ENCODE peak calls at places on chromosome 16, in five cellular contexts. H is tibial nerve, V is stomach, U is heart left ventricle, G is uterus. X is an unnamed sample.

GRCh38 chr16:12295395-12295794 is 318.9 kb downstream of the SNX29 start:
- DNase-seq in G (no peak), H (no peak), U (no peak), V (no peak), X (no peak)

GRCh38 chr16:57801856-57802634 is at the start of gene KIFC3:
- DNase-seq in G (peak; percentile 85), V (peak; percentile 83), H (peak; percentile 63), U (peak; percentile 94), X (peak; percentile 88)

GRCh38 chr16:10428433-10429168 is 42.7 kb downstream of the ATF7IP2 start:
- DNase-seq in H (no peak), V (no peak), U (no peak), G (no peak), X (no peak)

GRCh38 chr16:22641030-22641671 is 130.5 kb downstream of the NPIPB5 start:
- DNase-seq in G (no peak), U (no peak), H (no peak), V (no peak), X (no peak)

GRCh38 chr16:3317315-3317999 is 12.2 kb downstream of the ZNF75A start:
- DNase-seq in H (no peak), U (no peak), G (no peak), V (no peak), X (no peak)

GRCh38 chr16:31453255-31454204 is 5.8 kb upstream of the ARMC5 start:
- DNase-seq in V (no peak), G (peak; percentile 52), U (no peak), H (no peak), X (no peak)

GRCh38 chr16:48978501-48978900 is 303.1 kb downstream of the CBLN1 start:
- DNase-seq in G (no peak), V (no peak), H (no peak), U (no peak), X (no peak)

GRCh38 chr16:85002099-85002541 is 9.2 kb downstream of the ZDHHC7 start:
- DNase-seq in V (no peak), G (no peak), U (no peak), H (no peak), X (no peak)

GRCh38 chr16:75385507-75386152 is 47.7 kb downstream of the CFDP1 start:
- DNase-seq in V (no peak), G (no peak), H (no peak), U (no peak), X (no peak)

GRCh38 chr16:49468611-49469322 is 95.2 kb downstream of the C16orf78 start:
- DNase-seq in U (no peak), G (no peak), H (no peak), V (peak; percentile 10), X (peak; percentile 48)

GRCh38 chr16:49726155-49726554 is 129.8 kb downstream of the ZNF423 start:
- DNase-seq in H (no peak), U (no peak), G (no peak), V (no peak), X (no peak)

GRCh38 chr16:56547120-56547948 is 17.5 kb upstream of the MT4 start:
- DNase-seq in G (no peak), U (no peak), V (no peak), H (no peak), X (no peak)

GRCh38 chr16:4676826-4677225 is 16.5 kb upstream of the NUDT16L1 start:
- DNase-seq in U (no peak), V (no peak), H (no peak), G (no peak), X (no peak)

GRCh38 chr16:66534376-66534799 is 15.5 kb downstream of the TK2 start:
- DNase-seq in G (no peak), V (no peak), U (no peak), H (no peak), X (no peak)

GRCh38 chr16:78929798-78930197 is 670.7 kb downstream of the MAF start:
- DNase-seq in H (no peak), V (no peak), U (no peak), G (no peak), X (no peak)

GRCh38 chr16:13150181-13150885 is 248.9 kb downstream of the SHISA9 start:
- DNase-seq in H (no peak), G (no peak), V (no peak), U (no peak), X (no peak)

GRCh38 chr16:30096105-30096861 is at the start of gene YPEL3:
- DNase-seq in H (peak; percentile 89), G (peak; percentile 93), V (peak; percentile 96), U (peak; percentile 98), X (peak; percentile 95)

GRCh38 chr16:49939495-49939894 is 83.6 kb upstream of the ZNF423 start:
- DNase-seq in U (no peak), V (no peak), H (no peak), G (no peak), X (no peak)

GRCh38 chr16:70808371-70808770 is 7.4 kb upstream of the VAC14 start:
- DNase-seq in G (no peak), V (no peak), H (no peak), U (no peak), X (no peak)
- TF ChIP-seq CTCF in G (no peak), V (no peak), H (no peak), U (peak; percentile 5), X (no peak)

GRCh38 chr16:68972008-68972407 is 128.7 kb downstream of the TANGO6 start:
- DNase-seq in G (no peak), H (no peak), V (no peak), U (no peak), X (no peak)
- TF ChIP-seq POLR2A in G (no peak), H (no peak), V (no peak), U (no peak), X (no peak)

GRCh38 chr16:19389246-19389645 is 28.4 kb upstream of the TMC5 start:
- DNase-seq in V (peak; percentile 83), H (no peak), U (no peak), G (no peak), X (peak; percentile 83)
- TF ChIP-seq CTCF in V (no peak), H (peak; percentile 23), U (no peak), G (no peak), X (peak; percentile 75)

GRCh38 chr16:86510465-86511261 is at the start of gene FOXF1:
- DNase-seq in G (no peak), V (no peak), H (no peak), U (peak; percentile 73), X (no peak)

GRCh38 chr16:86508028-86508946 is 2.0 kb upstream of the FOXF1 start:
- DNase-seq in H (no peak), V (no peak), U (peak; percentile 55), G (no peak), X (no peak)

GRCh38 chr16:86508947-86509758 is 1.2 kb upstream of the FOXF1 start:
- DNase-seq in H (no peak), G (peak; percentile 46), U (peak; percentile 82), V (no peak), X (no peak)

GRCh38 chr16:86511317-86512161 is 1.2 kb downstream of the FOXF1 start:
- DNase-seq in G (no peak), H (no peak), V (no peak), U (peak; percentile 48), X (no peak)

DNA sequence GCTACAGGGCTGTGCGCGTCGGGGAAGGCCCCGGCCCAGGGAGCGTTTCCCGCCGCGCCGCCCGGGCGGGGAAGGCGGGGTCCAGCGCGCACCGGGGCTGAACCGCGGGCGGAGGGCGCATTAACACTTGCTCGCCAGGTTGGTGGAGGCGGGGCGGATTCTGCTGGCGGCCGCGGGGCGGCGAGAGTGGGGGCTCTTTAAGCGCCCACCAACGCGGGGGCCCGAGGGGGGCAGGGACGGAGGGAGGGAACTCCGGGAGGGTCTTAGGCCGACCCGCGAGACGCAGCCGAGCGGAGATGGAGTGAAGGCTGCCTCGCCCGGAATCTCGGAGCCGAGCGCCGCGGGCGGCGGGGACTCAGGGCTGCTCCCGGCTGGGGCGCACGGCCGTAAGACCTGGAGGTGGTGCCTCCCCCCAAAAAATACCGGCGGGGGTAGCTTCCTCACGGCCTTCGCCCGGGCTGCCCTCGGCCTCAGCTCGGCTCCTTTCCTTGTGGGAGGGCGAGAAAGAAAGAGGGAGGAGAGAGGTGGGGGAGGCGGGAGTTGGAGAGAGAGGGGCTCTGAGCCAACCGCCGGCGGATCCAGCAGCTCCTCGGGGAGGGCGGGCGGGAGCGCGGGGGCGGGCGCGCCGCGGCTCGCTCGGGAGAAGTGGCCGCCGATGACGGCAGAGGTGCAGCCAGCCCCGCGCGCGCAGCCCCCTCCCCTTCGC is 415 bp upstream of the FOXF1 start:
- DNase-seq in G (peak; percentile 54), V (peak; percentile 46), H (no peak), U (peak; percentile 67), X (peak; percentile 73)
- TF ChIP-seq POLR2A in G (no peak), V (no peak), H (no peak), U (no peak), X (no peak)

DNA sequence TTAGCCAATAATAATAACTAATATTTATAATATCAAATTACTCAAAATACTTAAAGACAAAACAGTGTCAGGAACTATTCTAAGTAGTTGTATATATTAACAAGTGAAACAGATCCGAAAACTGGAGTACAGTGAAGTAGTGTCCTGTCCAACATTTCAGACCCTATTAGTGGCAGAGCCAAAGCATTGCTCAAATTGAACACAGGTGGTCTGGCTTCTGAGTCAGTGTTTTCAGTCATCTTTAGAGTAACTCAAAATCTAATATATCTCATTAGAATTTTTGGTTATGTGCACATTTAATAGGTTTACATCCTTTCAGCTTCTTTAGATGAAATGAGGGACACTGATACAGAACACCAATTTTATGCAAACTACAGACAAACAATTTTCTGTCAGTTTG is 652.5 kb downstream of the CDH11 start:
- DNase-seq in H (no peak), G (no peak), V (no peak), U (no peak), X (no peak)
- TF ChIP-seq CTCF in H (no peak), G (no peak), V (no peak), U (no peak), X (no peak)

DNA sequence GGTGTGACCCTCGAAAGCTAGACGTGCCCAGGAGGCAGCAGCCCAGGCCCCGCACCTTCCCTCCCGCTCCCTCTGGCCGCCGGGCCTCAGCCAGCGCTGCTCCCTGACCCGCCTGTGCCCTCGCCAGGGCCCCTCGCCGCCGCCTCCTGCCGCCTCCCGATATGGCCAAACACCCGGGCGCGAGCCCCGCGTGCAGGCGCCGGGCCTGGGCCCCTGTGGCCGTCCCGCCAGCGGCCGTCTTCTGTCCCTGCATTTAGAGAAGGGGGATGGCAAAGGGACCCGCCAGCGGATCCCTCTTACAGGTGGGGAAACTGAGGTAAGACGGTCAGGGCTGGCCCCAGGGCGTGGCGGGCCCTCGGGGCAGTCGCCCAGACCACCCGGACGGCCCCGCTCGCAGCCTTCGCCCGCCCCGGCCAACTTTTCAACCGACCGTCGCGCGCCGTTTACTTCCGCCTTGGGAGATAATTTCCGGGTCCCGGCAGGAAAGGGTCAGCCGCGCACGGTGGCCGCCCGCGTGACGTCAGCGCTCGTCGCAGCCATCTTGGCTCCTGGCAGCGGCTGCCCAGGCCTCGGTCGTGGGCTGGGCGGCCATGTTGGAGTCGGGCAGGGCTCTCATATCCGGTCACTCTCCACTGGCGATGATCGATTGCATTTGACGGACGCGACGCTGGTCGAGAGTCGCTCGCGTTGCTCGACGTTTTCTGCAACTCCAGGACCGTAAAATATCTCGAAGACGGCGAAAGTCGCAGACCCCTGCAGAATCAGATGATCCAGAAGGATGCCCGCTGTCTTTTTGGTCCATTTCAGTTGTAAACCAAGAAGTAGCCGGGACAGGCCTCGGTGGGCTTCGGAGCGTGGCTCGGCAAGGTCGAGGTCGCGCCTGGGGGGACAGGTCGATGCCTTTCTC is 7.1 kb upstream of the GNG13 start:
- DNase-seq in U (peak; percentile 97), V (peak; percentile 95), G (peak; percentile 91), H (peak; percentile 84), X (peak; percentile 97)
- TF ChIP-seq POLR2A in U (no peak), V (no peak), G (peak; percentile 13), H (peak; percentile 40), X (peak; percentile 82)

X was measured in Peyer's patch.